ENCODE peak calls at places on chromosomes 4 and X, in nine cellular contexts. C is endothelial cell, N is hepatocyte, Z is progenitor cell of endocrine pancreas, K is neural progenitor cell, O is foreskin fibroblast, Q is GM06990, I is AG09309, M is GM13976. X is an unnamed sample.

GRCh38 chrX:103211012-103211715 is 3.7 kb upstream of the BEX4 start:
- DNase-seq in C (peak; percentile 45), N (peak; percentile 62), Z (no peak), K (peak; percentile 63), O (peak; percentile 12), Q (no peak), I (no peak), M (peak; percentile 32), X (no peak)

GRCh38 chr4:80921441-80921840 is 109.1 kb upstream of the BMP3 start:
- DNase-seq in C (no peak), N (no peak), Z (no peak), K (no peak), O (no peak), Q (no peak), I (no peak), M (no peak), X (no peak)

GRCh38 chr4:146381263-146381872 is 140.4 kb downstream of the SLC10A7 start:
- DNase-seq in C (no peak), N (no peak), Z (no peak), K (no peak), O (no peak), Q (no peak), I (no peak), M (no peak), X (no peak)

GRCh38 chr4:68895561-68896198 is 55.9 kb downstream of the UGT2A3 start:
- DNase-seq in C (no peak), N (no peak), Z (no peak), K (no peak), O (no peak), Q (no peak), I (no peak), M (no peak), X (no peak)

GRCh38 chr4:153750197-153750817 is 9.5 kb downstream of the RNF175 start:
- DNase-seq in C (peak; percentile 86), N (peak; percentile 91), Z (peak; percentile 69), K (peak; percentile 90), O (peak; percentile 72), Q (peak; percentile 9), I (peak; percentile 43), M (peak; percentile 61), X (peak; percentile 77)

GRCh38 chr4:67727124-67727850 is 26.3 kb upstream of the UBA6 start:
- DNase-seq in C (no peak), N (no peak), Z (no peak), K (no peak), O (peak; percentile 65), Q (no peak), I (no peak), M (no peak), X (no peak)

GRCh38 chr4:107314156-107314555 is 278.0 kb upstream of the DKK2 start:
- DNase-seq in C (no peak), N (no peak), Z (no peak), K (no peak), O (no peak), Q (no peak), I (no peak), M (no peak), X (no peak)

GRCh38 chr4:109721033-109721432 is 8.8 kb downstream of the PLA2G12A start:
- DNase-seq in C (no peak), N (no peak), Z (no peak), K (no peak), O (no peak), Q (no peak), I (no peak), M (no peak), X (no peak)

GRCh38 chr4:184883024-184883423 is 57.3 kb upstream of the ACSL1 start:
- DNase-seq in C (no peak), N (no peak), Z (no peak), K (no peak), O (no peak), Q (no peak), I (no peak), M (no peak), X (no peak)

GRCh38 chrX:119784747-119785446 is 6.5 kb downstream of the RPL39 start:
- DNase-seq in C (peak; percentile 39), N (no peak), Z (no peak), K (peak; percentile 24), O (no peak), Q (peak; percentile 33), I (no peak), M (peak; percentile 44), X (no peak)

GRCh38 chrX:72124540-72125201 is 7.0 kb downstream of the RTL5 start:
- DNase-seq in C (no peak), N (no peak), Z (no peak), K (no peak), O (no peak), Q (no peak), I (no peak), M (no peak), X (no peak)

GRCh38 chrX:29295987-29296680 is 708.9 kb downstream of the IL1RAPL1 start:
- DNase-seq in C (no peak), N (no peak), Z (no peak), K (no peak), O (no peak), Q (no peak), I (no peak), M (no peak), X (no peak)

GRCh38 chr4:188779586-188779985 is 640.3 kb downstream of the TRIML1 start:
- DNase-seq in C (no peak), N (no peak), Z (no peak), K (no peak), O (peak; percentile 17), Q (no peak), I (no peak), M (no peak), X (no peak)

GRCh38 chr4:119678761-119679160 is 50.2 kb upstream of the PDE5A start:
- DNase-seq in C (no peak), N (no peak), Z (no peak), K (no peak), O (no peak), Q (no peak), I (no peak), M (no peak), X (no peak)

GRCh38 chrX:10015711-10016515 is 48.8 kb downstream of the CLDN34 start:
- DNase-seq in C (peak; percentile 39), N (peak; percentile 49), Z (peak; percentile 12), K (peak; percentile 65), O (no peak), Q (no peak), I (no peak), M (peak; percentile 39), X (no peak)

GRCh38 chr4:105426187-105426897 is 47.5 kb downstream of the PPA2 start:
- DNase-seq in C (no peak), N (no peak), Z (no peak), K (no peak), O (no peak), Q (no peak), I (no peak), M (no peak), X (no peak)

GRCh38 chr4:142358656-142359055 is 487.4 kb downstream of the INPP4B start:
- DNase-seq in C (no peak), N (no peak), Z (no peak), K (no peak), O (no peak), Q (no peak), I (no peak), M (no peak), X (no peak)

DNA sequence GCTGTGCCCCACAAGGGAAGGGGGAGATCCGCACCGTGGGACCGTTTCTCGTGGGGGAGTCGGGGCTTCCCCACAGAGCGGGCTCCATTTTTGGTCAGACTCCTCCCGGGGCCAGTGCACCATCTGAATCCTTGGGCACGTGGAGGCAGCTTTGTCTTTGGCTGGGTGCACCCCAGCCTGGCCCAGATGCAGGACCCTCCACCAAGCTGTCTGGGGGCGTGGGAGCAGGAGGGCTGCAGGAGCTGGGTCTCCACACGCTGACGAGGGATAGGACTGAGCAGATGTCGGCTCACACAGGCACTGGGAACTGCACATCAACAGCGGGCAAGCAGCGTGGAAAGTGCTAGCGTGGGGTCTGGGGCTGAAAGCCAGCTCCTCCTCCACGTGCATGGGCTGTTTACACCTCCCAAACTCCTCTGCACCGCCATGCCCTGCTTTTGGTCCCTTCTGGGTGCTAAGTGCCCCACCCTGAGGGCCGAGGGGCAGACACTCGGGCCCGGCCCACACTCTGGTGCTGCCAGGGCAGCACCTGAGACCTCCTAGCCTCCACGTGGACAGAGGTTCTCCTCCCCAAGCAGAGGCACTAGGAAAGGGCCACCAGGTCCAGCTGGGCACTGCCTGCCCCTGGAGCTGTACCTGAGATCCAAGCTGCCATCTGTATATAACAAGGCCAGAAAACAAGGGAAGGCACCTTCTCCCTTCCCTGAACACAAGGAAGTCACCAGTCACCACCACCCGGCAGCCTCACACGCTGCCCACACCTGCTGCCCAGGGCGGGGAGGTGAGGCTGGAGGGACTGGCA is 13.8 kb downstream of the DGKQ start:
- DNase-seq in C (no peak), N (no peak), Z (no peak), K (no peak), O (no peak), Q (no peak), I (no peak), M (no peak), X (no peak)
- TF ChIP-seq CTCF in C (no peak), N (no peak), Z (no peak), K (no peak), O (no peak), Q (no peak), I (no peak), M (no peak), X (no peak)

GRCh38 chr4:103692615-103693014 is 27.2 kb downstream of the TACR3 start:
- DNase-seq in C (no peak), N (no peak), Z (no peak), K (no peak), O (no peak), Q (no peak), I (no peak), M (no peak), X (no peak)
- TF ChIP-seq CTCF in C (no peak), N (no peak), Z (no peak), K (no peak), O (no peak), Q (no peak), I (no peak), M (no peak), X (no peak)

GRCh38 chrX:149491812-149492211 is 13.3 kb downstream of the IDS start:
- DNase-seq in C (no peak), N (peak; percentile 47), Z (no peak), K (no peak), O (no peak), Q (no peak), I (no peak), M (no peak), X (no peak)

GRCh38 chrX:149490100-149490499 is 15.0 kb downstream of the IDS start:
- DNase-seq in C (no peak), N (no peak), Z (no peak), K (no peak), O (peak; percentile 24), Q (no peak), I (no peak), M (no peak), X (no peak)

DNA sequence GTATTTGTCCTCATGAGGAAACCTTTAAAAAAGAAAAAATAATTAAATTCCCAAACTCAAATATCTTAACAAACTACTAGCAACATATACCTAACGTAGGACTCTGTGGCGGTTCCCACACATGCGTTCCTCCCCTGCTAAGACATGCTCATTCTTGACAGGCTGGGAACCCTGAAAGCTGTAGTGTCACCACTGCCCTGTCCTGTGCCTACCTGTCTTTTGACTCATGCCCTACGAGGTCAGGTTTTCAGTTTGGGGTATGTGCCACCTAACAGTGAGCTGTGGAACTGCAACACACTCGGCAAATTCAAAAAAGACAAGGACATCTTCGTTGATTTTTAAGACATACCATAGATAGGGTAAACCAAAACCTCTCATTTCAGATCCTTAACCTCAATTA is 17.8 kb downstream of the IDS start:
- DNase-seq in C (no peak), N (no peak), Z (no peak), K (no peak), O (no peak), Q (no peak), I (no peak), M (no peak), X (no peak)
- TF ChIP-seq CTCF in C (no peak), N (no peak), Z (peak; percentile 21), K (peak; percentile 29), O (peak; percentile 22), Q (peak; percentile 25), I (peak; percentile 28), M (no peak), X (peak; percentile 23)

GRCh38 chr4:163679189-163679588 is 184.7 kb downstream of the TMA16 start:
- DNase-seq in C (no peak), N (peak; percentile 13), Z (no peak), K (peak; percentile 18), O (no peak), Q (no peak), I (no peak), M (peak; percentile 37), X (no peak)
- TF ChIP-seq CTCF in C (no peak), N (peak; percentile 38), Z (no peak), K (peak; percentile 31), O (peak; percentile 22), Q (peak; percentile 54), I (peak; percentile 57), M (no peak), X (no peak)

X was measured in HFF-Myc.